ENCODE peak calls at places on chromosomes 16 and 17, in nine cellular contexts. G is kidney, T is foreskin fibroblast, X is bronchial epithelial cell, J is fibroblast of lung, W is heart right ventricle, B is astrocyte of the spinal cord, K is AG09309, R is HCT116. O is an unnamed sample.

GRCh38 chr16:2912330-2913199 is 834 bp downstream of the FLYWCH1 start:
- DNase-seq in G (no peak), T (no peak), X (no peak), J (peak; percentile 79), W (peak; percentile 38), B (peak; percentile 67), K (peak; percentile 28), R (no peak), O (no peak)

GRCh38 chr17:50884354-50885311 is 18.5 kb upstream of the TOB1 start:
- DNase-seq in G (no peak), T (no peak), X (peak; percentile 83), J (no peak), W (no peak), B (no peak), K (no peak), R (no peak), O (no peak)

GRCh38 chr16:86640265-86640843 is 62.0 kb downstream of the FOXL1 start:
- DNase-seq in G (no peak), T (no peak), X (no peak), J (no peak), W (no peak), B (no peak), K (no peak), R (no peak), O (no peak)

GRCh38 chr16:49461517-49461951 is 87.9 kb downstream of the C16orf78 start:
- DNase-seq in G (no peak), T (no peak), X (no peak), J (no peak), W (no peak), B (no peak), K (no peak), R (no peak), O (no peak)

GRCh38 chr16:24896439-24896838 is 50.7 kb downstream of the SLC5A11 start:
- DNase-seq in G (no peak), T (no peak), X (no peak), J (no peak), W (no peak), B (no peak), K (no peak), R (no peak), O (no peak)

GRCh38 chr17:50919321-50920040 is 53.3 kb upstream of the TOB1 start:
- DNase-seq in G (peak; percentile 96), T (peak; percentile 71), X (peak; percentile 93), J (peak; percentile 79), W (peak; percentile 88), B (peak; percentile 91), K (peak; percentile 48), R (no peak), O (peak; percentile 49)

GRCh38 chr17:28145348-28145747 is 102.9 kb downstream of the NLK start:
- DNase-seq in G (no peak), T (peak; percentile 15), X (no peak), J (no peak), W (no peak), B (peak; percentile 28), K (peak; percentile 4), R (peak; percentile 7), O (no peak)

GRCh38 chr17:57987582-57988300 is at the start of gene VEZF1:
- DNase-seq in G (peak; percentile 94), T (peak; percentile 62), X (no peak), J (peak; percentile 59), W (peak; percentile 85), B (peak; percentile 80), K (no peak), R (peak; percentile 48), O (no peak)

GRCh38 chr16:75306102-75306762 is 54.8 kb upstream of the BCAR1 start:
- DNase-seq in G (no peak), T (no peak), X (peak; percentile 90), J (peak; percentile 19), W (no peak), B (peak; percentile 41), K (no peak), R (peak; percentile 49), O (peak; percentile 88)

GRCh38 chr16:8583712-8584111 is 6.6 kb downstream of the TMEM114 start:
- DNase-seq in G (no peak), T (no peak), X (no peak), J (no peak), W (no peak), B (no peak), K (no peak), R (peak; percentile 43), O (no peak)

GRCh38 chr16:53886482-53887378 is 182.8 kb downstream of the FTO start:
- DNase-seq in G (no peak), T (no peak), X (no peak), J (no peak), W (no peak), B (no peak), K (no peak), R (no peak), O (no peak)

GRCh38 chr16:67395458-67396158 is 2.3 kb upstream of the TPPP3 start:
- DNase-seq in G (peak; percentile 66), T (no peak), X (peak; percentile 30), J (no peak), W (no peak), B (no peak), K (no peak), R (no peak), O (no peak)

GRCh38 chr16:921321-921905 is 49.4 kb downstream of the LMF1 start:
- DNase-seq in G (peak; percentile 66), T (no peak), X (no peak), J (no peak), W (no peak), B (no peak), K (no peak), R (no peak), O (no peak)

GRCh38 chr16:86181526-86181925 is 282.6 kb downstream of the IRF8 start:
- DNase-seq in G (no peak), T (no peak), X (no peak), J (no peak), W (no peak), B (no peak), K (no peak), R (no peak), O (no peak)

DNA sequence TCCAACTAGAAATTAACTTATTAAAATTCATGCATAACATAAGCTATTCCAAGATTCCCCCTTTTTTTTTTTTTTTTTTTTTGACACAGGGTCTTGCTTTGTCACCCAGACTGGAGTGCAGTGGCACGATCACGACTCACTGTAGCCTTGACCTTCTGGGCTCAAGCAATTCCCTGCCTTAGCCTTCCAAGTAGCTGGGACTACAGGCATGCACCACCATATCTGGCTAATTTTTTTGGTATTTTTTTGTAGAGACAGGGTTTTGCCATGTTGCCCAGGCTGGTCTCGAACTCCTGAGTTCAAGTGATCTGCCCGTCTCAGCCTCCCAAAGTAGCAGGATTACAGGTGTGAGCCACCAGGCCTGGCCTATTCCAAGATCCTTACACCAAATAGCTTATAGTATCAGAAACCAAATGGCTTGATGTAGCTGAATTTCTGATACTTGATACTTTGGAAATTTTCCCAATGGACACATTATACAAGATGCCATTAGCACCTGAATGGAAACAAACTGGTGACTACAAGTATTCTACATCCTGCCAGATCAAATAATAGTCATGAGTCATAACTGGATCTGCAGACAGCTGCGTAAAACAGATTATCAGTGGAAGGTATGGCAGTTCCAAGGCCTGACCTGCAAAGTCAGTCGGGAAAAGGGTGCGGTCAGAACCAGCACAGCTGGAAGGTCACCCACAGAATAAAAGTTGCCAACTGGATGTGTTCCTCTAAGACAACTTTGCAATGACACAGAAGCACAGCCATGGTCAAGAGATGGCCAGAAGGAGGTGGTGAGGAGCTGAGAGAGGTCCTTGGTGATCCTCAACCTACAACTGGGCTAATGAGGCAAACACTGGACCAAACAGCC is 14.5 kb downstream of the TUBG1 start:
- DNase-seq in G (no peak), T (no peak), X (peak; percentile 95), J (no peak), W (no peak), B (peak; percentile 50), K (no peak), R (peak; percentile 56), O (no peak)
- TF ChIP-seq CTCF in G (no peak), T (no peak), X (no peak), J (no peak), W (no peak), B (peak; percentile 11), K (no peak), R (peak; percentile 42), O (no peak)

GRCh38 chr16:10333321-10334032 is 52.4 kb upstream of the ATF7IP2 start:
- DNase-seq in G (no peak), T (no peak), X (no peak), J (no peak), W (no peak), B (no peak), K (no peak), R (no peak), O (no peak)

GRCh38 chr16:10332301-10332700 is 53.6 kb upstream of the ATF7IP2 start:
- DNase-seq in G (no peak), T (no peak), X (no peak), J (no peak), W (no peak), B (no peak), K (no peak), R (no peak), O (no peak)

GRCh38 chr16:10338426-10338825 is 47.4 kb upstream of the ATF7IP2 start:
- DNase-seq in G (no peak), T (no peak), X (no peak), J (no peak), W (peak; percentile 15), B (peak; percentile 7), K (no peak), R (no peak), O (no peak)

GRCh38 chr16:10332775-10333174 is 53.1 kb upstream of the ATF7IP2 start:
- DNase-seq in G (no peak), T (no peak), X (no peak), J (no peak), W (no peak), B (no peak), K (no peak), R (no peak), O (no peak)

DNA sequence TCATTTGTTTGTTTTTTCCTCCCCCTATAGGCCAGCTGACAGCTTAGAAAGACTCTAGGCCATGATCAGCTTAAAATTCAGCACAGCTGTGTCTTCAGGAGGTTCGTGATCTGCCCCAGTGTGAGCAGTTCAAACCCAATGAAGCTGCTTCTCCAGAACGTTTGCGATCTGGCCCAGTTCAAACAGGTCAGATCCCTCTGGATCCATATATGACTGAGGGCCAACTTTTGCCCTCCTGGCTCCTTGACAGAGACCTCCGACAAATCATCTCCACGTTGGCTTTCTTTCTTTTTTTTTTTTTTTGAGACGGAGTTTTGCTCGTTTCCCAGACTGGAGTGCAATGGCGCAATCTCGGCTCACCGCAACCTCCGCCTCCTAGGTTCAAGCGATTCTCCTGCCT is 50.2 kb upstream of the ATF7IP2 start:
- DNase-seq in G (no peak), T (no peak), X (no peak), J (no peak), W (no peak), B (no peak), K (no peak), R (no peak), O (no peak)
- H3K4me3 ChIP-seq in G (no peak overlapping the region), T (no peak overlapping the region), X (no peak overlapping the region), J (no peak overlapping the region), W (no peak overlapping the region), B (no peak overlapping the region), K (no peak overlapping the region), R (no peak overlapping the region), O (no peak overlapping the region)

GRCh38 chr17:14926526-14927122 is 338.5 kb downstream of the PMP22 start:
- DNase-seq in G (no peak), T (peak; percentile 44), X (peak; percentile 64), J (peak; percentile 80), W (no peak), B (peak; percentile 66), K (no peak), R (peak; percentile 29), O (peak; percentile 4)
- TF ChIP-seq CTCF in G (peak; percentile 68), T (peak; percentile 63), X (peak; percentile 77), J (peak; percentile 74), W (peak; percentile 67), B (peak; percentile 69), K (peak; percentile 72), R (peak; percentile 65), O (peak; percentile 79)

GRCh38 chr16:30853758-30854157 is 40.1 kb downstream of the BCL7C start:
- DNase-seq in G (no peak), T (no peak), X (peak; percentile 73), J (no peak), W (no peak), B (no peak), K (no peak), R (no peak), O (no peak)
- H3K4me3 ChIP-seq in G (no peak overlapping the region), T (no peak overlapping the region), X (no peak overlapping the region), J (no peak overlapping the region), W (no peak overlapping the region), B (no peak overlapping the region), K (no peak overlapping the region), R (no peak overlapping the region), O (no peak overlapping the region)